ENCODE peak calls at places on chromosome 14, in eight cellular contexts. Q, R, O, M, P, X, C and N are unnamed samples.

GRCh38 chr14:92926180-92926845 is 3.4 kb downstream of the CHGA start:
- DNase-seq in Q (no peak), R (no peak), O (no peak), M (no peak), P (no peak), X (no peak), C (no peak), N (peak; percentile 98)

GRCh38 chr14:74882103-74882920 is 596 bp downstream of the DLST start:
- DNase-seq in Q (no peak), R (peak; percentile 90), O (peak; percentile 21), M (peak; percentile 87), P (peak; percentile 65), X (no peak), C (no peak), N (peak; percentile 85)

GRCh38 chr14:20823859-20824258 is 21.2 kb upstream of the RNASE1 start:
- DNase-seq in Q (no peak), R (no peak), O (no peak), M (no peak), P (no peak), X (no peak), C (no peak), N (no peak)

GRCh38 chr14:64234877-64235651 is 59.1 kb downstream of the ESR2 start:
- DNase-seq in Q (peak; percentile 57), R (no peak), O (no peak), M (no peak), P (no peak), X (no peak), C (no peak), N (peak; percentile 67)

GRCh38 chr14:45891417-45892080 is 638.5 kb upstream of the MIS18BP1 start:
- DNase-seq in Q (no peak), R (no peak), O (no peak), M (no peak), P (peak; percentile 70), X (no peak), C (no peak), N (peak; percentile 75)

GRCh38 chr14:105911006-105911847 is 384.8 kb downstream of the TMEM121 start:
- DNase-seq in Q (no peak), R (no peak), O (no peak), M (no peak), P (no peak), X (no peak), C (no peak), N (no peak)

GRCh38 chr14:20418501-20418909 is 5.2 kb upstream of the TEP1 start:
- DNase-seq in Q (no peak), R (no peak), O (no peak), M (no peak), P (no peak), X (no peak), C (no peak), N (no peak)

GRCh38 chr14:52551696-52552062 is 626 bp downstream of the TXNDC16 start:
- DNase-seq in Q (no peak), R (peak; percentile 53), O (no peak), M (peak; percentile 55), P (peak; percentile 13), X (no peak), C (no peak), N (peak; percentile 24)

GRCh38 chr14:51004352-51004800 is 60.1 kb upstream of the PYGL start:
- DNase-seq in Q (no peak), R (peak; percentile 74), O (no peak), M (no peak), P (no peak), X (no peak), C (no peak), N (no peak)

GRCh38 chr14:94036328-94037167 is 10.4 kb downstream of the OTUB2 start:
- DNase-seq in Q (no peak), R (peak; percentile 67), O (peak; percentile 47), M (peak; percentile 79), P (peak; percentile 44), X (peak; percentile 34), C (peak; percentile 20), N (peak; percentile 72)

GRCh38 chr14:95293474-95293873 is 26.2 kb downstream of the CLMN start:
- DNase-seq in Q (no peak), R (no peak), O (no peak), M (no peak), P (no peak), X (no peak), C (no peak), N (no peak)